ENCODE peak calls at places on chromosomes 5 and 9, in ten cellular contexts. One of them, this sample, is unnamed.

GRCh38 chr9:136975624-136976023 is 1.7 kb upstream of the PTGDS start:
- DNase-seq in stimulated activated CD4-positive, alpha-beta T cell treated with anti-CD3 and anti-CD28 coated beads, Interleukin-12 subunit alpha, Interleukin-12 subunit beta, amount 100 ng/mL, for 4 hours: peak
- DNase-seq in A673: no peak
- DNase-seq in spleen: peak
- DNase-seq in NCI-H446 treated with DMSO at 0.1 percent for 48 hours: no peak
- DNase-seq in CD4-positive, alpha-beta memory T cell: no peak
- DNase-seq in midbrain: peak
- DNase-seq in NCI-H510A treated with DMSO at 0.1 percent for 48 hours: no peak
- DNase-seq in AG04449: no peak
- DNase-seq in NCI-H82: no peak
- DNase-seq in this sample: no peak

GRCh38 chr9:128072144-128073021 is 4.4 kb downstream of the SLC25A25 start:
- DNase-seq in CD4-positive, alpha-beta memory T cell: peak
- DNase-seq in NCI-H446 treated with DMSO at 0.1 percent for 48 hours: peak
- DNase-seq in midbrain: peak
- DNase-seq in spleen: no peak
- DNase-seq in A673: peak
- DNase-seq in AG04449: no peak
- DNase-seq in stimulated activated CD4-positive, alpha-beta T cell treated with anti-CD3 and anti-CD28 coated beads, Interleukin-12 subunit alpha, Interleukin-12 subunit beta, amount 100 ng/mL, for 4 hours: peak
- DNase-seq in NCI-H510A treated with DMSO at 0.1 percent for 48 hours: peak
- DNase-seq in NCI-H82: peak
- DNase-seq in this sample: peak

GRCh38 chr5:145697251-145698016 is 137.7 kb downstream of the PRELID2 start:
- DNase-seq in stimulated activated CD4-positive, alpha-beta T cell treated with anti-CD3 and anti-CD28 coated beads, Interleukin-12 subunit alpha, Interleukin-12 subunit beta, amount 100 ng/mL, for 4 hours: no peak
- DNase-seq in midbrain: peak
- DNase-seq in NCI-H510A treated with DMSO at 0.1 percent for 48 hours: no peak
- DNase-seq in NCI-H82: peak
- DNase-seq in CD4-positive, alpha-beta memory T cell: no peak
- DNase-seq in AG04449: no peak
- DNase-seq in spleen: no peak
- DNase-seq in A673: peak
- DNase-seq in NCI-H446 treated with DMSO at 0.1 percent for 48 hours: no peak
- DNase-seq in this sample: no peak

GRCh38 chr5:2752059-2752874 is 790 bp upstream of the IRX2 start:
- DNase-seq in CD4-positive, alpha-beta memory T cell: no peak
- DNase-seq in A673: no peak
- DNase-seq in midbrain: no peak
- DNase-seq in stimulated activated CD4-positive, alpha-beta T cell treated with anti-CD3 and anti-CD28 coated beads, Interleukin-12 subunit alpha, Interleukin-12 subunit beta, amount 100 ng/mL, for 4 hours: no peak
- DNase-seq in spleen: no peak
- DNase-seq in NCI-H82: peak
- DNase-seq in NCI-H510A treated with DMSO at 0.1 percent for 48 hours: no peak
- DNase-seq in NCI-H446 treated with DMSO at 0.1 percent for 48 hours: no peak
- DNase-seq in AG04449: no peak
- DNase-seq in this sample: no peak

GRCh38 chr9:12718482-12719026 is 25.4 kb downstream of the TYRP1 start:
- DNase-seq in NCI-H510A treated with DMSO at 0.1 percent for 48 hours: no peak
- DNase-seq in A673: no peak
- DNase-seq in AG04449: peak
- DNase-seq in NCI-H446 treated with DMSO at 0.1 percent for 48 hours: peak
- DNase-seq in spleen: no peak
- DNase-seq in CD4-positive, alpha-beta memory T cell: no peak
- DNase-seq in midbrain: no peak
- DNase-seq in stimulated activated CD4-positive, alpha-beta T cell treated with anti-CD3 and anti-CD28 coated beads, Interleukin-12 subunit alpha, Interleukin-12 subunit beta, amount 100 ng/mL, for 4 hours: no peak
- DNase-seq in NCI-H82: no peak
- DNase-seq in this sample: no peak

GRCh38 chr9:99828417-99829176 is 6.9 kb downstream of the NR4A3 start:
- DNase-seq in NCI-H82: no peak
- DNase-seq in A673: no peak
- DNase-seq in AG04449: no peak
- DNase-seq in spleen: no peak
- DNase-seq in stimulated activated CD4-positive, alpha-beta T cell treated with anti-CD3 and anti-CD28 coated beads, Interleukin-12 subunit alpha, Interleukin-12 subunit beta, amount 100 ng/mL, for 4 hours: no peak
- DNase-seq in CD4-positive, alpha-beta memory T cell: no peak
- DNase-seq in midbrain: no peak
- DNase-seq in NCI-H446 treated with DMSO at 0.1 percent for 48 hours: no peak
- DNase-seq in NCI-H510A treated with DMSO at 0.1 percent for 48 hours: no peak
- DNase-seq in this sample: no peak

GRCh38 chr5:14036514-14036913 is 92.0 kb upstream of the DNAH5 start:
- DNase-seq in NCI-H446 treated with DMSO at 0.1 percent for 48 hours: no peak
- DNase-seq in spleen: no peak
- DNase-seq in midbrain: no peak
- DNase-seq in NCI-H510A treated with DMSO at 0.1 percent for 48 hours: no peak
- DNase-seq in stimulated activated CD4-positive, alpha-beta T cell treated with anti-CD3 and anti-CD28 coated beads, Interleukin-12 subunit alpha, Interleukin-12 subunit beta, amount 100 ng/mL, for 4 hours: no peak
- DNase-seq in AG04449: no peak
- DNase-seq in A673: no peak
- DNase-seq in CD4-positive, alpha-beta memory T cell: no peak
- DNase-seq in NCI-H82: no peak
- DNase-seq in this sample: no peak

GRCh38 chr5:144072518-144072927 is 97.9 kb downstream of the YIPF5 start:
- DNase-seq in NCI-H446 treated with DMSO at 0.1 percent for 48 hours: no peak
- DNase-seq in AG04449: peak
- DNase-seq in NCI-H82: no peak
- DNase-seq in CD4-positive, alpha-beta memory T cell: no peak
- DNase-seq in NCI-H510A treated with DMSO at 0.1 percent for 48 hours: no peak
- DNase-seq in spleen: no peak
- DNase-seq in midbrain: no peak
- DNase-seq in stimulated activated CD4-positive, alpha-beta T cell treated with anti-CD3 and anti-CD28 coated beads, Interleukin-12 subunit alpha, Interleukin-12 subunit beta, amount 100 ng/mL, for 4 hours: no peak
- DNase-seq in A673: peak
- DNase-seq in this sample: no peak

GRCh38 chr5:141780240-141780951 is 97.8 kb downstream of the PCDH1 start:
- DNase-seq in NCI-H510A treated with DMSO at 0.1 percent for 48 hours: no peak
- DNase-seq in NCI-H82: peak
- DNase-seq in NCI-H446 treated with DMSO at 0.1 percent for 48 hours: no peak
- DNase-seq in A673: no peak
- DNase-seq in midbrain: no peak
- DNase-seq in spleen: no peak
- DNase-seq in stimulated activated CD4-positive, alpha-beta T cell treated with anti-CD3 and anti-CD28 coated beads, Interleukin-12 subunit alpha, Interleukin-12 subunit beta, amount 100 ng/mL, for 4 hours: no peak
- DNase-seq in AG04449: no peak
- DNase-seq in CD4-positive, alpha-beta memory T cell: no peak
- DNase-seq in this sample: no peak

GRCh38 chr5:135085133-135085935 is 51.3 kb upstream of the PITX1 start:
- DNase-seq in midbrain: no peak
- DNase-seq in NCI-H82: no peak
- DNase-seq in A673: no peak
- DNase-seq in NCI-H446 treated with DMSO at 0.1 percent for 48 hours: no peak
- DNase-seq in spleen: peak
- DNase-seq in NCI-H510A treated with DMSO at 0.1 percent for 48 hours: no peak
- DNase-seq in stimulated activated CD4-positive, alpha-beta T cell treated with anti-CD3 and anti-CD28 coated beads, Interleukin-12 subunit alpha, Interleukin-12 subunit beta, amount 100 ng/mL, for 4 hours: no peak
- DNase-seq in AG04449: no peak
- DNase-seq in CD4-positive, alpha-beta memory T cell: no peak
- DNase-seq in this sample: no peak

GRCh38 chr9:73200694-73201432 is 49.2 kb downstream of the ANXA1 start:
- DNase-seq in stimulated activated CD4-positive, alpha-beta T cell treated with anti-CD3 and anti-CD28 coated beads, Interleukin-12 subunit alpha, Interleukin-12 subunit beta, amount 100 ng/mL, for 4 hours: no peak
- DNase-seq in spleen: no peak
- DNase-seq in A673: peak
- DNase-seq in NCI-H446 treated with DMSO at 0.1 percent for 48 hours: no peak
- DNase-seq in AG04449: no peak
- DNase-seq in CD4-positive, alpha-beta memory T cell: peak
- DNase-seq in NCI-H82: peak
- DNase-seq in midbrain: peak
- DNase-seq in NCI-H510A treated with DMSO at 0.1 percent for 48 hours: peak
- DNase-seq in this sample: peak

GRCh38 chr9:103245369-103245768 is 250.2 kb downstream of the CYLC2 start:
- DNase-seq in stimulated activated CD4-positive, alpha-beta T cell treated with anti-CD3 and anti-CD28 coated beads, Interleukin-12 subunit alpha, Interleukin-12 subunit beta, amount 100 ng/mL, for 4 hours: no peak
- DNase-seq in A673: no peak
- DNase-seq in spleen: no peak
- DNase-seq in NCI-H510A treated with DMSO at 0.1 percent for 48 hours: peak
- DNase-seq in CD4-positive, alpha-beta memory T cell: no peak
- DNase-seq in NCI-H446 treated with DMSO at 0.1 percent for 48 hours: no peak
- DNase-seq in NCI-H82: peak
- DNase-seq in midbrain: no peak
- DNase-seq in AG04449: no peak
- DNase-seq in this sample: no peak

GRCh38 chr5:172700686-172701324 is 59.7 kb downstream of the NEURL1B start:
- DNase-seq in A673: no peak
- DNase-seq in NCI-H82: no peak
- DNase-seq in NCI-H510A treated with DMSO at 0.1 percent for 48 hours: no peak
- DNase-seq in spleen: peak
- DNase-seq in midbrain: no peak
- DNase-seq in CD4-positive, alpha-beta memory T cell: no peak
- DNase-seq in NCI-H446 treated with DMSO at 0.1 percent for 48 hours: no peak
- DNase-seq in AG04449: no peak
- DNase-seq in stimulated activated CD4-positive, alpha-beta T cell treated with anti-CD3 and anti-CD28 coated beads, Interleukin-12 subunit alpha, Interleukin-12 subunit beta, amount 100 ng/mL, for 4 hours: no peak
- DNase-seq in this sample: no peak

GRCh38 chr5:146588331-146588730 is 72.3 kb upstream of the GPR151 start:
- DNase-seq in stimulated activated CD4-positive, alpha-beta T cell treated with anti-CD3 and anti-CD28 coated beads, Interleukin-12 subunit alpha, Interleukin-12 subunit beta, amount 100 ng/mL, for 4 hours: no peak
- DNase-seq in NCI-H446 treated with DMSO at 0.1 percent for 48 hours: no peak
- DNase-seq in NCI-H82: no peak
- DNase-seq in A673: no peak
- DNase-seq in midbrain: no peak
- DNase-seq in AG04449: no peak
- DNase-seq in spleen: no peak
- DNase-seq in CD4-positive, alpha-beta memory T cell: no peak
- DNase-seq in NCI-H510A treated with DMSO at 0.1 percent for 48 hours: no peak
- DNase-seq in this sample: no peak

GRCh38 chr9:34047864-34048729 is 590 bp downstream of the UBAP2 start:
- DNase-seq in NCI-H446 treated with DMSO at 0.1 percent for 48 hours: no peak
- DNase-seq in A673: peak
- DNase-seq in midbrain: peak
- DNase-seq in CD4-positive, alpha-beta memory T cell: peak
- DNase-seq in AG04449: no peak
- DNase-seq in NCI-H82: peak
- DNase-seq in NCI-H510A treated with DMSO at 0.1 percent for 48 hours: peak
- DNase-seq in spleen: no peak
- DNase-seq in stimulated activated CD4-positive, alpha-beta T cell treated with anti-CD3 and anti-CD28 coated beads, Interleukin-12 subunit alpha, Interleukin-12 subunit beta, amount 100 ng/mL, for 4 hours: peak
- DNase-seq in this sample: no peak

GRCh38 chr5:1760656-1761452 is 38.8 kb downstream of the MRPL36 start:
- DNase-seq in NCI-H82: no peak
- DNase-seq in stimulated activated CD4-positive, alpha-beta T cell treated with anti-CD3 and anti-CD28 coated beads, Interleukin-12 subunit alpha, Interleukin-12 subunit beta, amount 100 ng/mL, for 4 hours: no peak
- DNase-seq in spleen: peak
- DNase-seq in NCI-H510A treated with DMSO at 0.1 percent for 48 hours: no peak
- DNase-seq in NCI-H446 treated with DMSO at 0.1 percent for 48 hours: no peak
- DNase-seq in A673: no peak
- DNase-seq in midbrain: no peak
- DNase-seq in AG04449: no peak
- DNase-seq in CD4-positive, alpha-beta memory T cell: no peak
- DNase-seq in this sample: no peak

GRCh38 chr5:14153932-14154646 is 10.9 kb downstream of the TRIO start:
- DNase-seq in A673: no peak
- DNase-seq in NCI-H446 treated with DMSO at 0.1 percent for 48 hours: peak
- DNase-seq in CD4-positive, alpha-beta memory T cell: no peak
- DNase-seq in stimulated activated CD4-positive, alpha-beta T cell treated with anti-CD3 and anti-CD28 coated beads, Interleukin-12 subunit alpha, Interleukin-12 subunit beta, amount 100 ng/mL, for 4 hours: no peak
- DNase-seq in NCI-H82: no peak
- DNase-seq in NCI-H510A treated with DMSO at 0.1 percent for 48 hours: no peak
- DNase-seq in midbrain: peak
- DNase-seq in spleen: no peak
- DNase-seq in AG04449: no peak
- DNase-seq in this sample: no peak

GRCh38 chr5:133735346-133735745 is 123.0 kb upstream of the FSTL4 start:
- DNase-seq in NCI-H510A treated with DMSO at 0.1 percent for 48 hours: no peak
- DNase-seq in stimulated activated CD4-positive, alpha-beta T cell treated with anti-CD3 and anti-CD28 coated beads, Interleukin-12 subunit alpha, Interleukin-12 subunit beta, amount 100 ng/mL, for 4 hours: no peak
- DNase-seq in midbrain: no peak
- DNase-seq in spleen: no peak
- DNase-seq in AG04449: no peak
- DNase-seq in NCI-H82: no peak
- DNase-seq in NCI-H446 treated with DMSO at 0.1 percent for 48 hours: no peak
- DNase-seq in CD4-positive, alpha-beta memory T cell: no peak
- DNase-seq in A673: no peak
- DNase-seq in this sample: peak

GRCh38 chr5:61399679-61400078 is 67.6 kb downstream of the ZSWIM6 start:
- DNase-seq in NCI-H446 treated with DMSO at 0.1 percent for 48 hours: no peak
- DNase-seq in midbrain: no peak
- DNase-seq in spleen: no peak
- DNase-seq in stimulated activated CD4-positive, alpha-beta T cell treated with anti-CD3 and anti-CD28 coated beads, Interleukin-12 subunit alpha, Interleukin-12 subunit beta, amount 100 ng/mL, for 4 hours: no peak
- DNase-seq in CD4-positive, alpha-beta memory T cell: no peak
- DNase-seq in AG04449: no peak
- DNase-seq in NCI-H82: no peak
- DNase-seq in NCI-H510A treated with DMSO at 0.1 percent for 48 hours: no peak
- DNase-seq in A673: no peak
- DNase-seq in this sample: no peak

GRCh38 chr9:14133394-14133793 is 180.5 kb downstream of the NFIB start:
- DNase-seq in spleen: no peak
- DNase-seq in A673: no peak
- DNase-seq in NCI-H510A treated with DMSO at 0.1 percent for 48 hours: peak
- DNase-seq in NCI-H82: no peak
- DNase-seq in CD4-positive, alpha-beta memory T cell: no peak
- DNase-seq in stimulated activated CD4-positive, alpha-beta T cell treated with anti-CD3 and anti-CD28 coated beads, Interleukin-12 subunit alpha, Interleukin-12 subunit beta, amount 100 ng/mL, for 4 hours: no peak
- DNase-seq in midbrain: peak
- DNase-seq in AG04449: no peak
- DNase-seq in NCI-H446 treated with DMSO at 0.1 percent for 48 hours: peak
- DNase-seq in this sample: no peak

GRCh38 chr9:33289501-33289900 is 815 bp upstream of the NFX1 start:
- DNase-seq in NCI-H82: peak
- DNase-seq in NCI-H510A treated with DMSO at 0.1 percent for 48 hours: no peak
- DNase-seq in CD4-positive, alpha-beta memory T cell: peak
- DNase-seq in stimulated activated CD4-positive, alpha-beta T cell treated with anti-CD3 and anti-CD28 coated beads, Interleukin-12 subunit alpha, Interleukin-12 subunit beta, amount 100 ng/mL, for 4 hours: peak
- DNase-seq in NCI-H446 treated with DMSO at 0.1 percent for 48 hours: no peak
- DNase-seq in spleen: peak
- DNase-seq in AG04449: no peak
- DNase-seq in A673: peak
- DNase-seq in midbrain: no peak
- DNase-seq in this sample: no peak

GRCh38 chr5:37837101-37838032 is 2.5 kb downstream of the GDNF start:
- DNase-seq in spleen: peak
- DNase-seq in NCI-H446 treated with DMSO at 0.1 percent for 48 hours: peak
- DNase-seq in AG04449: no peak
- DNase-seq in NCI-H82: peak
- DNase-seq in midbrain: peak
- DNase-seq in A673: peak
- DNase-seq in CD4-positive, alpha-beta memory T cell: no peak
- DNase-seq in NCI-H510A treated with DMSO at 0.1 percent for 48 hours: peak
- DNase-seq in stimulated activated CD4-positive, alpha-beta T cell treated with anti-CD3 and anti-CD28 coated beads, Interleukin-12 subunit alpha, Interleukin-12 subunit beta, amount 100 ng/mL, for 4 hours: peak
- DNase-seq in this sample: no peak

GRCh38 chr5:116799401-116799800 is 224.8 kb upstream of the SEMA6A start:
- DNase-seq in A673: no peak
- DNase-seq in CD4-positive, alpha-beta memory T cell: no peak
- DNase-seq in NCI-H446 treated with DMSO at 0.1 percent for 48 hours: no peak
- DNase-seq in NCI-H82: no peak
- DNase-seq in midbrain: no peak
- DNase-seq in AG04449: no peak
- DNase-seq in spleen: no peak
- DNase-seq in stimulated activated CD4-positive, alpha-beta T cell treated with anti-CD3 and anti-CD28 coated beads, Interleukin-12 subunit alpha, Interleukin-12 subunit beta, amount 100 ng/mL, for 4 hours: no peak
- DNase-seq in NCI-H510A treated with DMSO at 0.1 percent for 48 hours: no peak
- DNase-seq in this sample: no peak

GRCh38 chr9:25975667-25976066 is 297.4 kb upstream of the TUSC1 start:
- DNase-seq in CD4-positive, alpha-beta memory T cell: no peak
- DNase-seq in A673: no peak
- DNase-seq in NCI-H510A treated with DMSO at 0.1 percent for 48 hours: no peak
- DNase-seq in midbrain: no peak
- DNase-seq in stimulated activated CD4-positive, alpha-beta T cell treated with anti-CD3 and anti-CD28 coated beads, Interleukin-12 subunit alpha, Interleukin-12 subunit beta, amount 100 ng/mL, for 4 hours: no peak
- DNase-seq in NCI-H446 treated with DMSO at 0.1 percent for 48 hours: no peak
- DNase-seq in NCI-H82: no peak
- DNase-seq in AG04449: no peak
- DNase-seq in spleen: no peak
- DNase-seq in this sample: no peak

GRCh38 chr9:83266618-83267543 is 203.9 kb upstream of the RASEF start:
- DNase-seq in spleen: no peak
- DNase-seq in NCI-H82: no peak
- DNase-seq in A673: no peak
- DNase-seq in NCI-H446 treated with DMSO at 0.1 percent for 48 hours: no peak
- DNase-seq in CD4-positive, alpha-beta memory T cell: no peak
- DNase-seq in midbrain: no peak
- DNase-seq in NCI-H510A treated with DMSO at 0.1 percent for 48 hours: no peak
- DNase-seq in AG04449: no peak
- DNase-seq in stimulated activated CD4-positive, alpha-beta T cell treated with anti-CD3 and anti-CD28 coated beads, Interleukin-12 subunit alpha, Interleukin-12 subunit beta, amount 100 ng/mL, for 4 hours: no peak
- DNase-seq in this sample: no peak

GRCh38 chr9:131677051-131677444 is 62.8 kb downstream of the RAPGEF1 start:
- DNase-seq in A673: no peak
- DNase-seq in stimulated activated CD4-positive, alpha-beta T cell treated with anti-CD3 and anti-CD28 coated beads, Interleukin-12 subunit alpha, Interleukin-12 subunit beta, amount 100 ng/mL, for 4 hours: no peak
- DNase-seq in NCI-H510A treated with DMSO at 0.1 percent for 48 hours: no peak
- DNase-seq in CD4-positive, alpha-beta memory T cell: no peak
- DNase-seq in AG04449: no peak
- DNase-seq in spleen: no peak
- DNase-seq in midbrain: no peak
- DNase-seq in NCI-H82: no peak
- DNase-seq in NCI-H446 treated with DMSO at 0.1 percent for 48 hours: no peak
- DNase-seq in this sample: no peak